ENCODE peak calls at places on chromosomes 3 and 15, in ten cellular contexts. C, W, J, E, I, H, F, R, P and Y are unnamed samples.

GRCh38 chr15:70114226-70114625 is 16.5 kb upstream of the TLE3 start:
- DNase-seq in C (peak; percentile 68), W (no peak), J (no peak), E (no peak), I (no peak), H (no peak), F (no peak), R (no peak), P (no peak), Y (no peak)

GRCh38 chr3:187066228-187066995 is 72.9 kb downstream of the RPL39L start:
- DNase-seq in C (peak; percentile 33), W (peak; percentile 81), J (peak; percentile 12), E (no peak), I (peak; percentile 51), H (peak; percentile 23), F (no peak), R (no peak), P (no peak), Y (peak; percentile 36)

GRCh38 chr3:11969986-11970385 is 34.2 kb upstream of the SYN2 start:
- DNase-seq in C (no peak), W (no peak), J (no peak), E (no peak), I (no peak), H (no peak), F (no peak), R (no peak), P (no peak), Y (no peak)

GRCh38 chr3:33401781-33402180 is 38.4 kb downstream of the UBP1 start:
- DNase-seq in C (peak; percentile 80), W (no peak), J (no peak), E (no peak), I (no peak), H (no peak), F (no peak), R (no peak), P (no peak), Y (no peak)

GRCh38 chr3:177516130-177517011 is 319.1 kb upstream of the TBL1XR1 start:
- DNase-seq in C (peak; percentile 97), W (no peak), J (no peak), E (peak; percentile 12), I (no peak), H (no peak), F (peak; percentile 41), R (peak; percentile 10), P (peak; percentile 92), Y (no peak)

GRCh38 chr3:133937061-133937686 is 41.5 kb upstream of the RAB6B start:
- DNase-seq in C (no peak), W (no peak), J (no peak), E (no peak), I (no peak), H (no peak), F (no peak), R (no peak), P (no peak), Y (no peak)

GRCh38 chr15:51620647-51621046 is 1.9 kb downstream of the DMXL2 start:
- DNase-seq in C (no peak), W (no peak), J (peak; percentile 24), E (no peak), I (peak; percentile 19), H (no peak), F (no peak), R (no peak), P (no peak), Y (no peak)

GRCh38 chr3:194296448-194296831 is 54.7 kb downstream of the CPN2 start:
- DNase-seq in C (peak; percentile 77), W (no peak), J (no peak), E (no peak), I (no peak), H (no peak), F (peak; percentile 77), R (no peak), P (peak; percentile 90), Y (no peak)

GRCh38 chr3:45944830-45945620 is 1.8 kb downstream of the CXCR6 start:
- DNase-seq in C (no peak), W (peak; percentile 36), J (no peak), E (no peak), I (no peak), H (no peak), F (no peak), R (no peak), P (no peak), Y (no peak)